ENCODE peak calls at places on chromosomes 12 and 14, in eight cellular contexts. One of them, this sample, is unnamed.

GRCh38 chr12:71438670-71439361 is 782 bp upstream of the LGR5 start:
- DNase-seq in HT1080: no peak
- DNase-seq in substantia nigra: no peak
- DNase-seq in upper lobe of right lung: no peak
- DNase-seq in G401: peak
- DNase-seq in C1 segment of cervical spinal cord: no peak
- DNase-seq in NCI-H748 treated with DMSO at 0.1 percent for 48 hours: peak
- DNase-seq in anterior cingulate cortex: no peak
- DNase-seq in this sample: no peak

GRCh38 chr12:89960011-89960507 is 251.4 kb upstream of the ATP2B1 start:
- DNase-seq in HT1080: peak
- DNase-seq in substantia nigra: no peak
- DNase-seq in upper lobe of right lung: no peak
- DNase-seq in G401: no peak
- DNase-seq in C1 segment of cervical spinal cord: no peak
- DNase-seq in NCI-H748 treated with DMSO at 0.1 percent for 48 hours: no peak
- DNase-seq in anterior cingulate cortex: no peak
- DNase-seq in this sample: no peak

GRCh38 chr12:95836630-95837239 is 22.0 kb upstream of the SNRPF start:
- DNase-seq in HT1080: no peak
- DNase-seq in substantia nigra: no peak
- DNase-seq in upper lobe of right lung: no peak
- DNase-seq in G401: no peak
- DNase-seq in C1 segment of cervical spinal cord: no peak
- DNase-seq in NCI-H748 treated with DMSO at 0.1 percent for 48 hours: no peak
- DNase-seq in anterior cingulate cortex: no peak
- DNase-seq in this sample: no peak

GRCh38 chr14:52033131-52033642 is 35.7 kb downstream of the NID2 start:
- DNase-seq in HT1080: no peak
- DNase-seq in substantia nigra: no peak
- DNase-seq in upper lobe of right lung: no peak
- DNase-seq in G401: no peak
- DNase-seq in C1 segment of cervical spinal cord: no peak
- DNase-seq in NCI-H748 treated with DMSO at 0.1 percent for 48 hours: no peak
- DNase-seq in anterior cingulate cortex: no peak
- DNase-seq in this sample: no peak

GRCh38 chr12:64178122-64178521 is 44.0 kb downstream of the KICS2 start:
- DNase-seq in HT1080: peak
- DNase-seq in substantia nigra: no peak
- DNase-seq in upper lobe of right lung: no peak
- DNase-seq in G401: no peak
- DNase-seq in C1 segment of cervical spinal cord: no peak
- DNase-seq in NCI-H748 treated with DMSO at 0.1 percent for 48 hours: no peak
- DNase-seq in anterior cingulate cortex: no peak
- DNase-seq in this sample: no peak

GRCh38 chr12:104735801-104736200 is 222.3 kb downstream of the SLC41A2 start:
- DNase-seq in HT1080: no peak
- DNase-seq in substantia nigra: no peak
- DNase-seq in upper lobe of right lung: no peak
- DNase-seq in G401: no peak
- DNase-seq in C1 segment of cervical spinal cord: no peak
- DNase-seq in NCI-H748 treated with DMSO at 0.1 percent for 48 hours: no peak
- DNase-seq in anterior cingulate cortex: no peak
- DNase-seq in this sample: no peak

GRCh38 chr14:49769581-49770211 is 1.7 kb downstream of the KLHDC2 start:
- DNase-seq in HT1080: no peak
- DNase-seq in substantia nigra: no peak
- DNase-seq in upper lobe of right lung: no peak
- DNase-seq in G401: no peak
- DNase-seq in C1 segment of cervical spinal cord: no peak
- DNase-seq in NCI-H748 treated with DMSO at 0.1 percent for 48 hours: no peak
- DNase-seq in anterior cingulate cortex: no peak
- DNase-seq in this sample: peak

GRCh38 chr14:61064210-61064609 is 83.2 kb downstream of the SLC38A6 start:
- DNase-seq in HT1080: no peak
- DNase-seq in substantia nigra: no peak
- DNase-seq in upper lobe of right lung: no peak
- DNase-seq in G401: no peak
- DNase-seq in C1 segment of cervical spinal cord: no peak
- DNase-seq in NCI-H748 treated with DMSO at 0.1 percent for 48 hours: peak
- DNase-seq in anterior cingulate cortex: no peak
- DNase-seq in this sample: no peak

GRCh38 chr14:35705636-35706035 is 103.5 kb downstream of the RALGAPA1 start:
- DNase-seq in HT1080: no peak
- DNase-seq in substantia nigra: no peak
- DNase-seq in upper lobe of right lung: no peak
- DNase-seq in G401: no peak
- DNase-seq in C1 segment of cervical spinal cord: no peak
- DNase-seq in NCI-H748 treated with DMSO at 0.1 percent for 48 hours: no peak
- DNase-seq in anterior cingulate cortex: no peak
- DNase-seq in this sample: no peak

GRCh38 chr12:54164402-54165145 is 24.2 kb downstream of the SMUG1 start:
- DNase-seq in HT1080: no peak
- DNase-seq in substantia nigra: no peak
- DNase-seq in upper lobe of right lung: no peak
- DNase-seq in G401: no peak
- DNase-seq in C1 segment of cervical spinal cord: no peak
- DNase-seq in NCI-H748 treated with DMSO at 0.1 percent for 48 hours: no peak
- DNase-seq in anterior cingulate cortex: no peak
- DNase-seq in this sample: no peak

GRCh38 chr12:69553626-69554248 is 31.5 kb upstream of the CCT2 start:
- DNase-seq in HT1080: peak
- DNase-seq in substantia nigra: no peak
- DNase-seq in upper lobe of right lung: no peak
- DNase-seq in G401: peak
- DNase-seq in C1 segment of cervical spinal cord: no peak
- DNase-seq in NCI-H748 treated with DMSO at 0.1 percent for 48 hours: peak
- DNase-seq in anterior cingulate cortex: peak
- DNase-seq in this sample: no peak

GRCh38 chr14:104331871-104332605 is 193.7 kb downstream of the KIF26A start:
- DNase-seq in HT1080: no peak
- DNase-seq in substantia nigra: no peak
- DNase-seq in upper lobe of right lung: no peak
- DNase-seq in G401: no peak
- DNase-seq in C1 segment of cervical spinal cord: no peak
- DNase-seq in NCI-H748 treated with DMSO at 0.1 percent for 48 hours: no peak
- DNase-seq in anterior cingulate cortex: no peak
- DNase-seq in this sample: no peak

GRCh38 chr14:100540141-100540925 is 46.9 kb downstream of the BEGAIN start:
- DNase-seq in HT1080: peak
- DNase-seq in substantia nigra: no peak
- DNase-seq in upper lobe of right lung: no peak
- DNase-seq in G401: no peak
- DNase-seq in C1 segment of cervical spinal cord: no peak
- DNase-seq in NCI-H748 treated with DMSO at 0.1 percent for 48 hours: no peak
- DNase-seq in anterior cingulate cortex: no peak
- DNase-seq in this sample: peak

GRCh38 chr14:101877766-101878165 is 86.6 kb upstream of the DYNC1H1 start:
- DNase-seq in HT1080: no peak
- DNase-seq in substantia nigra: no peak
- DNase-seq in upper lobe of right lung: no peak
- DNase-seq in G401: no peak
- DNase-seq in C1 segment of cervical spinal cord: no peak
- DNase-seq in NCI-H748 treated with DMSO at 0.1 percent for 48 hours: no peak
- DNase-seq in anterior cingulate cortex: no peak
- DNase-seq in this sample: no peak

GRCh38 chr14:71959055-71959454 is 26.8 kb downstream of the RGS6 start:
- DNase-seq in HT1080: no peak
- DNase-seq in substantia nigra: no peak
- DNase-seq in upper lobe of right lung: no peak
- DNase-seq in G401: no peak
- DNase-seq in C1 segment of cervical spinal cord: no peak
- DNase-seq in NCI-H748 treated with DMSO at 0.1 percent for 48 hours: no peak
- DNase-seq in anterior cingulate cortex: no peak
- DNase-seq in this sample: no peak